ENCODE peak calls at places on chromosomes 12 and 14, in nine cellular contexts. One of them, this sample, is unnamed.

GRCh38 chr12:119665164-119665929 is 2.6 kb upstream of the PRKAB1 start:
- DNase-seq in GM13977: no peak
- DNase-seq in mesendoderm: peak
- DNase-seq in mesothelial cell of epicardium: no peak
- DNase-seq in central memory CD4-positive, alpha-beta T cell: no peak
- DNase-seq in AG09309: no peak
- DNase-seq in mammary epithelial cell: no peak
- DNase-seq in frontal cortex: no peak
- DNase-seq in T-helper 2 cell treated with Interferon-gamma antibody and Interleukin-4, amounts not matched to agents 5 μg/mL and 100 μg/mL, for 36 hours: no peak
- DNase-seq in this sample: no peak

GRCh38 chr12:70271025-70271424 is 27.8 kb downstream of the CNOT2 start:
- DNase-seq in GM13977: no peak
- DNase-seq in mesendoderm: no peak
- DNase-seq in mesothelial cell of epicardium: no peak
- DNase-seq in central memory CD4-positive, alpha-beta T cell: no peak
- DNase-seq in AG09309: no peak
- DNase-seq in mammary epithelial cell: no peak
- DNase-seq in frontal cortex: no peak
- DNase-seq in T-helper 2 cell treated with Interferon-gamma antibody and Interleukin-4, amounts not matched to agents 5 μg/mL and 100 μg/mL, for 36 hours: no peak
- DNase-seq in this sample: peak

GRCh38 chr14:35299708-35300107 is 7.5 kb downstream of the PSMA6 start:
- DNase-seq in GM13977: no peak
- DNase-seq in mesendoderm: no peak
- DNase-seq in mesothelial cell of epicardium: no peak
- DNase-seq in central memory CD4-positive, alpha-beta T cell: no peak
- DNase-seq in AG09309: no peak
- DNase-seq in mammary epithelial cell: no peak
- DNase-seq in frontal cortex: no peak
- DNase-seq in T-helper 2 cell treated with Interferon-gamma antibody and Interleukin-4, amounts not matched to agents 5 μg/mL and 100 μg/mL, for 36 hours: no peak
- DNase-seq in this sample: no peak

GRCh38 chr12:64088431-64089349 is 133.4 kb downstream of the KICS2 start:
- DNase-seq in GM13977: no peak
- DNase-seq in mesendoderm: peak
- DNase-seq in mesothelial cell of epicardium: no peak
- DNase-seq in central memory CD4-positive, alpha-beta T cell: no peak
- DNase-seq in AG09309: peak
- DNase-seq in mammary epithelial cell: peak
- DNase-seq in frontal cortex: no peak
- DNase-seq in T-helper 2 cell treated with Interferon-gamma antibody and Interleukin-4, amounts not matched to agents 5 μg/mL and 100 μg/mL, for 36 hours: no peak
- DNase-seq in this sample: peak

GRCh38 chr14:29465095-29465494 is 462.6 kb downstream of the PRKD1 start:
- DNase-seq in GM13977: no peak
- DNase-seq in mesendoderm: no peak
- DNase-seq in mesothelial cell of epicardium: no peak
- DNase-seq in central memory CD4-positive, alpha-beta T cell: no peak
- DNase-seq in AG09309: no peak
- DNase-seq in mammary epithelial cell: no peak
- DNase-seq in frontal cortex: no peak
- DNase-seq in T-helper 2 cell treated with Interferon-gamma antibody and Interleukin-4, amounts not matched to agents 5 μg/mL and 100 μg/mL, for 36 hours: no peak
- DNase-seq in this sample: no peak

GRCh38 chr14:31283153-31283552 is 75.6 kb upstream of the HECTD1 start:
- DNase-seq in GM13977: no peak
- DNase-seq in mesendoderm: no peak
- DNase-seq in mesothelial cell of epicardium: no peak
- DNase-seq in central memory CD4-positive, alpha-beta T cell: no peak
- DNase-seq in AG09309: no peak
- DNase-seq in mammary epithelial cell: no peak
- DNase-seq in frontal cortex: no peak
- DNase-seq in T-helper 2 cell treated with Interferon-gamma antibody and Interleukin-4, amounts not matched to agents 5 μg/mL and 100 μg/mL, for 36 hours: no peak
- DNase-seq in this sample: no peak

GRCh38 chr14:58744951-58745350 is 107.2 kb downstream of the DACT1 start:
- DNase-seq in GM13977: no peak
- DNase-seq in mesendoderm: peak
- DNase-seq in mesothelial cell of epicardium: no peak
- DNase-seq in central memory CD4-positive, alpha-beta T cell: no peak
- DNase-seq in AG09309: no peak
- DNase-seq in mammary epithelial cell: no peak
- DNase-seq in frontal cortex: no peak
- DNase-seq in T-helper 2 cell treated with Interferon-gamma antibody and Interleukin-4, amounts not matched to agents 5 μg/mL and 100 μg/mL, for 36 hours: no peak
- DNase-seq in this sample: no peak

GRCh38 chr14:34935552-34935951 is 47.2 kb upstream of the SRP54 start:
- DNase-seq in GM13977: no peak
- DNase-seq in mesendoderm: no peak
- DNase-seq in mesothelial cell of epicardium: no peak
- DNase-seq in central memory CD4-positive, alpha-beta T cell: no peak
- DNase-seq in AG09309: no peak
- DNase-seq in mammary epithelial cell: no peak
- DNase-seq in frontal cortex: no peak
- DNase-seq in T-helper 2 cell treated with Interferon-gamma antibody and Interleukin-4, amounts not matched to agents 5 μg/mL and 100 μg/mL, for 36 hours: no peak
- DNase-seq in this sample: no peak

GRCh38 chr14:50047274-50047676 is 69.1 kb downstream of the VCPKMT start:
- DNase-seq in GM13977: peak
- DNase-seq in mesendoderm: peak
- DNase-seq in mesothelial cell of epicardium: no peak
- DNase-seq in central memory CD4-positive, alpha-beta T cell: no peak
- DNase-seq in AG09309: no peak
- DNase-seq in mammary epithelial cell: no peak
- DNase-seq in frontal cortex: no peak
- DNase-seq in T-helper 2 cell treated with Interferon-gamma antibody and Interleukin-4, amounts not matched to agents 5 μg/mL and 100 μg/mL, for 36 hours: no peak
- DNase-seq in this sample: no peak

GRCh38 chr14:102817942-102818940 is 41.0 kb downstream of the TRAF3 start:
- DNase-seq in GM13977: no peak
- DNase-seq in mesendoderm: no peak
- DNase-seq in mesothelial cell of epicardium: no peak
- DNase-seq in central memory CD4-positive, alpha-beta T cell: no peak
- DNase-seq in AG09309: peak
- DNase-seq in mammary epithelial cell: peak
- DNase-seq in frontal cortex: no peak
- DNase-seq in T-helper 2 cell treated with Interferon-gamma antibody and Interleukin-4, amounts not matched to agents 5 μg/mL and 100 μg/mL, for 36 hours: peak
- DNase-seq in this sample: no peak

GRCh38 chr14:35553808-35554207 is 19.8 kb downstream of the INSM2 start:
- DNase-seq in GM13977: no peak
- DNase-seq in mesendoderm: no peak
- DNase-seq in mesothelial cell of epicardium: no peak
- DNase-seq in central memory CD4-positive, alpha-beta T cell: no peak
- DNase-seq in AG09309: peak
- DNase-seq in mammary epithelial cell: peak
- DNase-seq in frontal cortex: no peak
- DNase-seq in T-helper 2 cell treated with Interferon-gamma antibody and Interleukin-4, amounts not matched to agents 5 μg/mL and 100 μg/mL, for 36 hours: no peak
- DNase-seq in this sample: no peak

GRCh38 chr12:71354871-71355270 is 84.7 kb upstream of the LGR5 start:
- DNase-seq in GM13977: no peak
- DNase-seq in mesendoderm: no peak
- DNase-seq in mesothelial cell of epicardium: no peak
- DNase-seq in central memory CD4-positive, alpha-beta T cell: no peak
- DNase-seq in AG09309: no peak
- DNase-seq in mammary epithelial cell: no peak
- DNase-seq in frontal cortex: no peak
- DNase-seq in T-helper 2 cell treated with Interferon-gamma antibody and Interleukin-4, amounts not matched to agents 5 μg/mL and 100 μg/mL, for 36 hours: no peak
- DNase-seq in this sample: no peak

GRCh38 chr14:20714593-20715250 is 26.2 kb downstream of the ANG start:
- DNase-seq in GM13977: no peak
- DNase-seq in mesendoderm: no peak
- DNase-seq in mesothelial cell of epicardium: no peak
- DNase-seq in central memory CD4-positive, alpha-beta T cell: no peak
- DNase-seq in AG09309: peak
- DNase-seq in mammary epithelial cell: peak
- DNase-seq in frontal cortex: no peak
- DNase-seq in T-helper 2 cell treated with Interferon-gamma antibody and Interleukin-4, amounts not matched to agents 5 μg/mL and 100 μg/mL, for 36 hours: no peak
- DNase-seq in this sample: no peak

GRCh38 chr14:29518335-29518734 is 409.3 kb downstream of the PRKD1 start:
- DNase-seq in GM13977: no peak
- DNase-seq in mesendoderm: no peak
- DNase-seq in mesothelial cell of epicardium: no peak
- DNase-seq in central memory CD4-positive, alpha-beta T cell: no peak
- DNase-seq in AG09309: no peak
- DNase-seq in mammary epithelial cell: no peak
- DNase-seq in frontal cortex: no peak
- DNase-seq in T-helper 2 cell treated with Interferon-gamma antibody and Interleukin-4, amounts not matched to agents 5 μg/mL and 100 μg/mL, for 36 hours: no peak
- DNase-seq in this sample: no peak

GRCh38 chr14:36508418-36509051 is 11.5 kb downstream of the NKX2-1 start:
- DNase-seq in GM13977: peak
- DNase-seq in mesendoderm: peak
- DNase-seq in mesothelial cell of epicardium: no peak
- DNase-seq in central memory CD4-positive, alpha-beta T cell: no peak
- DNase-seq in AG09309: no peak
- DNase-seq in mammary epithelial cell: no peak
- DNase-seq in frontal cortex: peak
- DNase-seq in T-helper 2 cell treated with Interferon-gamma antibody and Interleukin-4, amounts not matched to agents 5 μg/mL and 100 μg/mL, for 36 hours: no peak
- DNase-seq in this sample: no peak

GRCh38 chr12:124509676-124510300 is 57.6 kb downstream of the NCOR2 start:
- DNase-seq in GM13977: no peak
- DNase-seq in mesendoderm: peak
- DNase-seq in mesothelial cell of epicardium: no peak
- DNase-seq in central memory CD4-positive, alpha-beta T cell: no peak
- DNase-seq in AG09309: no peak
- DNase-seq in mammary epithelial cell: peak
- DNase-seq in frontal cortex: peak
- DNase-seq in T-helper 2 cell treated with Interferon-gamma antibody and Interleukin-4, amounts not matched to agents 5 μg/mL and 100 μg/mL, for 36 hours: no peak
- DNase-seq in this sample: peak